ENCODE peak calls at places on chromosomes 6 and 20, in four cellular contexts. One of them, this sample, is unnamed.

GRCh38 chr6:92538926-92539325 is 880.4 kb downstream of the EPHA7 start:
- DNase-seq in GM12878: no peak
- DNase-seq in GM12891: no peak
- DNase-seq in K562: no peak
- DNase-seq in this sample: no peak

GRCh38 chr20:13546497-13547131 is 92.1 kb downstream of the TASP1 start:
- DNase-seq in GM12878: peak
- DNase-seq in GM12891: no peak
- DNase-seq in K562: peak
- DNase-seq in this sample: peak

GRCh38 chr6:51495016-51495805 is 592.2 kb downstream of the PKHD1 start:
- DNase-seq in GM12878: no peak
- DNase-seq in GM12891: no peak
- DNase-seq in K562: no peak
- DNase-seq in this sample: no peak

GRCh38 chr6:2733324-2733723 is 17.4 kb downstream of the MYLK4 start:
- DNase-seq in GM12878: peak
- DNase-seq in GM12891: no peak
- DNase-seq in K562: peak
- DNase-seq in this sample: peak

GRCh38 chr20:48181536-48181935 is 396.3 kb upstream of the SULF2 start:
- DNase-seq in GM12878: no peak
- DNase-seq in GM12891: no peak
- DNase-seq in K562: peak
- DNase-seq in this sample: no peak

GRCh38 chr6:39493174-39493573 is 170.7 kb upstream of the KCNK16 start:
- DNase-seq in GM12878: no peak
- DNase-seq in GM12891: no peak
- DNase-seq in K562: no peak
- DNase-seq in this sample: no peak

GRCh38 chr20:58094160-58094559 is 134.3 kb downstream of the ANKRD60 start:
- DNase-seq in GM12878: no peak
- DNase-seq in GM12891: no peak
- DNase-seq in K562: no peak
- DNase-seq in this sample: no peak

GRCh38 chr6:100504786-100505737 is 40.3 kb upstream of the SIM1 start:
- DNase-seq in GM12878: no peak
- DNase-seq in GM12891: no peak
- DNase-seq in K562: no peak
- DNase-seq in this sample: no peak

GRCh38 chr20:2217857-2218529 is 77.8 kb upstream of the TGM3 start:
- DNase-seq in GM12878: peak
- DNase-seq in GM12891: no peak
- DNase-seq in K562: no peak
- DNase-seq in this sample: peak

GRCh38 chr6:48985025-48985424 is 478.0 kb downstream of the MMUT start:
- DNase-seq in GM12878: no peak
- DNase-seq in GM12891: no peak
- DNase-seq in K562: no peak
- DNase-seq in this sample: no peak

GRCh38 chr20:31708839-31709534 is 13.7 kb downstream of the BCL2L1 start:
- DNase-seq in GM12878: no peak
- DNase-seq in GM12891: no peak
- DNase-seq in K562: no peak
- DNase-seq in this sample: no peak

GRCh38 chr6:1949533-1949932 is 295.9 kb downstream of the GMDS start:
- DNase-seq in GM12878: no peak
- DNase-seq in GM12891: no peak
- DNase-seq in K562: no peak
- DNase-seq in this sample: peak

GRCh38 chr6:55734256-55734655 is 141.1 kb downstream of the BMP5 start:
- DNase-seq in GM12878: no peak
- DNase-seq in GM12891: no peak
- DNase-seq in K562: no peak
- DNase-seq in this sample: no peak

GRCh38 chr6:88584581-88584980 is 378.8 kb downstream of the RNGTT start:
- DNase-seq in GM12878: no peak
- DNase-seq in GM12891: no peak
- DNase-seq in K562: no peak
- DNase-seq in this sample: no peak

GRCh38 chr6:3418521-3419060 is 38.3 kb downstream of the SLC22A23 start:
- DNase-seq in GM12878: no peak
- DNase-seq in GM12891: no peak
- DNase-seq in K562: no peak
- DNase-seq in this sample: no peak

GRCh38 chr6:1028744-1029143 is 283.2 kb upstream of the FOXQ1 start:
- DNase-seq in GM12878: no peak
- DNase-seq in GM12891: no peak
- DNase-seq in K562: no peak
- DNase-seq in this sample: no peak

GRCh38 chr6:66340736-66341135 is 633.7 kb upstream of the EYS start:
- DNase-seq in GM12878: no peak
- DNase-seq in GM12891: no peak
- DNase-seq in K562: no peak
- DNase-seq in this sample: no peak

GRCh38 chr6:166507380-166507779 is 79.1 kb downstream of the RAMACL start:
- DNase-seq in GM12878: no peak
- DNase-seq in GM12891: no peak
- DNase-seq in K562: no peak
- DNase-seq in this sample: no peak

GRCh38 chr6:106035655-106036054 is 50.5 kb upstream of the PRDM1 start:
- DNase-seq in GM12878: no peak
- DNase-seq in GM12891: no peak
- DNase-seq in K562: no peak
- DNase-seq in this sample: no peak

GRCh38 chr6:14200047-14200446 is 82.5 kb downstream of the CD83 start:
- DNase-seq in GM12878: no peak
- DNase-seq in GM12891: no peak
- DNase-seq in K562: no peak
- DNase-seq in this sample: no peak

GRCh38 chr6:122028933-122029332 is 370.5 kb upstream of the HSF2 start:
- DNase-seq in GM12878: no peak
- DNase-seq in GM12891: no peak
- DNase-seq in K562: no peak
- DNase-seq in this sample: no peak

GRCh38 chr20:38209054-38209675 is 44.1 kb upstream of the TGM2 start:
- DNase-seq in GM12878: no peak
- DNase-seq in GM12891: no peak
- DNase-seq in K562: no peak
- DNase-seq in this sample: no peak

GRCh38 chr20:2696646-2697045 is 4.1 kb downstream of the EBF4 start:
- DNase-seq in GM12878: no peak
- DNase-seq in GM12891: no peak
- DNase-seq in K562: no peak
- DNase-seq in this sample: no peak

GRCh38 chr6:105892577-105893262 is 193.4 kb upstream of the PRDM1 start:
- DNase-seq in GM12878: peak
- DNase-seq in GM12891: no peak
- DNase-seq in K562: peak
- DNase-seq in this sample: no peak

GRCh38 chr20:50019466-50020256 is 36.9 kb downstream of the SNAI1 start:
- DNase-seq in GM12878: no peak
- DNase-seq in GM12891: no peak
- DNase-seq in K562: no peak
- DNase-seq in this sample: no peak

GRCh38 chr20:50017576-50018248 is 34.9 kb downstream of the SNAI1 start:
- DNase-seq in GM12878: no peak
- DNase-seq in GM12891: no peak
- DNase-seq in K562: no peak
- DNase-seq in this sample: no peak

GRCh38 chr20:50023116-50023802 is 40.5 kb downstream of the SNAI1 start:
- DNase-seq in GM12878: no peak
- DNase-seq in GM12891: no peak
- DNase-seq in K562: no peak
- DNase-seq in this sample: no peak

GRCh38 chr20:50022676-50023075 is 39.9 kb downstream of the SNAI1 start:
- DNase-seq in GM12878: no peak
- DNase-seq in GM12891: no peak
- DNase-seq in K562: no peak
- DNase-seq in this sample: no peak

GRCh38 chr20:50020283-50020682 is 37.5 kb downstream of the SNAI1 start:
- DNase-seq in GM12878: no peak
- DNase-seq in GM12891: no peak
- DNase-seq in K562: no peak
- DNase-seq in this sample: no peak
- TF ChIP-seq SPI1 in GM12878: no peak
- TF ChIP-seq SPI1 in GM12891: no peak
- TF ChIP-seq SPI1 in K562: no peak
- TF ChIP-seq SPI1 in this sample: no peak

DNA sequence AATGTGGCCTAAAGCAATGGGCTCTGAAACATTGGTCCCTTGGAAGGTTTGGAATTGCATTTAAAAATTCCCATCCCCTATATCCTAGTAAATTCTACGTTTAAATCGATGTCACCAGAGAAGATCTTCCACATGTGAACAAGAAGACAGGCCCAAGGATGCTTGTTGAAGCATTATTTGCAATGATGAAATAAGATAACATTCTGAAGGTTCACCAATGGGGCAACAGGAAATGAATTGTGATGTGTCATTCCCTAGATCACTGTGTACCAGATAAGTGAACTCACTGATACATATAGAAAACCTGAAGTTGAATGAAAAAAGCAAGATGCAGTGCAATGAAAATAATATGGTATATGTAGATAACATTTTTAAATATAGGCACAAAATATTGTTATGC is 464.3 kb upstream of the BTBD3 start:
- DNase-seq in GM12878: no peak
- DNase-seq in GM12891: no peak
- DNase-seq in K562: no peak
- DNase-seq in this sample: peak
- TF ChIP-seq SPI1 in GM12878: no peak
- TF ChIP-seq SPI1 in GM12891: no peak
- TF ChIP-seq SPI1 in K562: no peak
- TF ChIP-seq SPI1 in this sample: no peak

DNA sequence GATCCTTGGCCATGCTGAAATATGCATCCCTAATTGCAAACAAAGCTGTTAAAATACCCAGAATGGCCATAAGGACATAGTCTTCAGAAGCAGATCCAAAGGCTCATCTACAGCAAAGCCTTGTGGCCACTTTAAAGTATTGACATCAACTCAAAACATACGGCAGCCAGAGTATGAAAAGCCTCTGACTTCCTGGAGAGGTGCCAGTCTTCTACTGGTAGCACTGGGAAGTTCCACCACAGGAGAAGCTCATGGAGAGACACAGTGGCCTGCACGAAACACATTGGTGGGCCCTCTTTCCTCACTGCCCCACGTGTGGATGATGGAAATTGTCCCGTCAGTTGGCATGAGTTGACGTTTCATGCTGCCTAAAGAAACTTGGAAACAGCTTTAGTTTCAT is 202.6 kb upstream of the HEY2 start:
- DNase-seq in GM12878: no peak
- DNase-seq in GM12891: no peak
- DNase-seq in K562: peak
- DNase-seq in this sample: no peak
- TF ChIP-seq SPI1 in GM12878: no peak
- TF ChIP-seq SPI1 in GM12891: no peak
- TF ChIP-seq SPI1 in K562: no peak
- TF ChIP-seq SPI1 in this sample: no peak

GRCh38 chr6:138004423-138005287 is 102.6 kb downstream of the PERP start:
- DNase-seq in GM12878: peak
- DNase-seq in GM12891: peak
- DNase-seq in K562: peak
- DNase-seq in this sample: peak

GRCh38 chr6:138011413-138011812 is 95.8 kb downstream of the PERP start:
- DNase-seq in GM12878: no peak
- DNase-seq in GM12891: no peak
- DNase-seq in K562: no peak
- DNase-seq in this sample: no peak

GRCh38 chr6:138005846-138006245 is 101.4 kb downstream of the PERP start:
- DNase-seq in GM12878: no peak
- DNase-seq in GM12891: no peak
- DNase-seq in K562: no peak
- DNase-seq in this sample: no peak

GRCh38 chr6:138008791-138009190 is 98.4 kb downstream of the PERP start:
- DNase-seq in GM12878: no peak
- DNase-seq in GM12891: no peak
- DNase-seq in K562: peak
- DNase-seq in this sample: no peak

DNA sequence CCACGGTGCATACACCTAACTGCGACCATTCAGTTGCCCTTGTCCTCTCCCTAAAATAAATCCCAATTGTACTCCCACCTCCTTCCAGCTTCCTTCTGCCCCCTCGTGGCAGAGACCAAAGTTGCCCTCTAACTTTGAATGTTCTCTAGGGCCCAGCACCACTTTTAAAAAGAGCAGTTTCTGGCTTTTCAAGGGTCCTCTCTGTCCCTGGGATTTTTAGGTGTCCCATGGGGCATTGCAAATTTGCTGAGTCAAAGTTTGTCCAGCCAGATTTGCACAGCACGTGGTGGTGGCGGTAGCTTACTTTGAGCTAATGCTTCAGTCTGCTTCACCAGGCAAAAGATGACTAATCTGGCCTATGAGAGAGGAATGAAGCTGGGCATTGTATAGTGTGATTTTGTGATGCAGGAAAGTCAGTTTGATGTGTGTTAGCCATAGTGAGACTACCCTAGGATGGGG is 100.2 kb downstream of the PERP start:
- DNase-seq in GM12878: no peak
- DNase-seq in GM12891: peak
- DNase-seq in K562: peak
- DNase-seq in this sample: peak
- TF ChIP-seq SPI1 in GM12878: no peak
- TF ChIP-seq SPI1 in GM12891: no peak
- TF ChIP-seq SPI1 in K562: no peak
- TF ChIP-seq SPI1 in this sample: no peak